ENCODE peak calls at places on chromosome 21, in four cellular contexts. V is IMR-90, Y is thyroid gland, N is colonic mucosa. S is an unnamed sample. For H3K4me1, the result is how much of the 10 kb centered on the place peaks cover.

GRCh38 chr21:31284797-31285397 is 59.2 kb downstream of the TIAM1 start:
- DNase-seq in V (peak), Y (no peak), N (no peak), S (no peak)

GRCh38 chr21:44391345-44392091 is 38.1 kb downstream of the TRPM2 start:
- DNase-seq in V (no peak), Y (peak), N (peak), S (no peak)

GRCh38 chr21:19900149-19900548 is 1098.1 kb upstream of the NCAM2 start:
- DNase-seq in V (no peak), Y (no peak), N (no peak), S (no peak)

GRCh38 chr21:31514598-31514997 is 144.9 kb upstream of the SOD1 start:
- DNase-seq in V (no peak), Y (no peak), N (no peak), S (peak)

GRCh38 chr21:24045775-24046215 is 1561.5 kb downstream of the MRPL39 start:
- DNase-seq in V (peak), Y (peak), N (peak), S (peak)

GRCh38 chr21:20942523-20942922 is 55.7 kb upstream of the NCAM2 start:
- DNase-seq in V (no peak), Y (no peak), N (no peak), S (no peak)

GRCh38 chr21:31008355-31008754 is 29.9 kb downstream of the KRTAP19-8 start:
- DNase-seq in V (no peak), Y (no peak), N (no peak), S (no peak)

GRCh38 chr21:44057960-44058651 is 46.0 kb downstream of the TRAPPC10 start:
- DNase-seq in V (peak), Y (peak), N (no peak), S (no peak)

GRCh38 chr21:31957631-31958030 is 84.8 kb downstream of the HUNK start:
- DNase-seq in V (no peak), Y (no peak), N (no peak), S (peak)

GRCh38 chr21:43832158-43832550 is 32.9 kb upstream of the AGPAT3 start:
- DNase-seq in V (no peak), Y (no peak), N (no peak), S (no peak)

GRCh38 chr21:31493350-31493880 is 149.4 kb upstream of the TIAM1 start:
- DNase-seq in V (no peak), Y (no peak), N (no peak), S (no peak)

GRCh38 chr21:38945536-38946245 is 140.0 kb downstream of the ETS2 start:
- DNase-seq in V (peak), Y (no peak), N (no peak), S (no peak)

GRCh38 chr21:38416791-38417190 is 81.5 kb downstream of the ERG start:
- DNase-seq in V (no peak), Y (no peak), N (no peak), S (no peak)

GRCh38 chr21:31181089-31181757 is 142.9 kb upstream of the KRTAP19-8 start:
- DNase-seq in V (no peak), Y (no peak), N (no peak), S (no peak)

GRCh38 chr21:43936186-43936967 is 71.4 kb downstream of the AGPAT3 start:
- DNase-seq in V (no peak), Y (no peak), N (no peak), S (no peak)

GRCh38 chr21:29725025-29725736 is 214.6 kb downstream of the GRIK1 start:
- DNase-seq in V (no peak), Y (no peak), N (no peak), S (no peak)

GRCh38 chr21:26136686-26137085 is 33.9 kb downstream of the APP start:
- DNase-seq in V (no peak), Y (no peak), N (no peak), S (no peak)

GRCh38 chr21:25490742-25491141 is 116.5 kb downstream of the MRPL39 start:
- DNase-seq in V (peak), Y (no peak), N (no peak), S (no peak)

GRCh38 chr21:29571949-29572348 is 273.2 kb downstream of the BACH1 start:
- DNase-seq in V (no peak), Y (no peak), N (no peak), S (no peak)

GRCh38 chr21:31660134-31660565 is 657 bp downstream of the SOD1 start:
- DNase-seq in V (no peak), Y (no peak), N (peak), S (peak)

GRCh38 chr21:44258056-44258725 is 3.5 kb downstream of the DNMT3L start:
- DNase-seq in V (no peak), Y (no peak), N (no peak), S (no peak)

GRCh38 chr21:42308914-42309752 is 6.1 kb downstream of the TFF3 start:
- DNase-seq in V (no peak), Y (no peak), N (no peak), S (no peak)
- TF ChIP-seq CTCF in V (no peak), Y (no peak), N (peak), S (peak)

GRCh38 chr21:16571594-16571993 is 841.8 kb downstream of the USP25 start:
- DNase-seq in V (no peak), Y (no peak), N (no peak), S (no peak)

GRCh38 chr21:16572032-16572431 is 842.2 kb downstream of the USP25 start:
- DNase-seq in V (peak), Y (no peak), N (no peak), S (no peak)

GRCh38 chr21:16569679-16570078 is 839.9 kb downstream of the USP25 start:
- DNase-seq in V (peak), Y (no peak), N (no peak), S (no peak)

GRCh38 chr21:16570196-16570595 is 840.4 kb downstream of the USP25 start:
- DNase-seq in V (peak), Y (no peak), N (no peak), S (no peak)

GRCh38 chr21:16570856-16571255 is 841.1 kb downstream of the USP25 start:
- DNase-seq in V (no peak), Y (no peak), N (no peak), S (no peak)
- H3K4me1 ChIP-seq in V (under half), Y (under half), N (under half), S (under half)

GRCh38 chr21:33588485-33589335 is at the start of gene DONSON:
- DNase-seq in V (peak), Y (peak), N (peak), S (peak)
- TF ChIP-seq CTCF in V (no peak), Y (no peak), N (no peak), S (no peak)

DNA sequence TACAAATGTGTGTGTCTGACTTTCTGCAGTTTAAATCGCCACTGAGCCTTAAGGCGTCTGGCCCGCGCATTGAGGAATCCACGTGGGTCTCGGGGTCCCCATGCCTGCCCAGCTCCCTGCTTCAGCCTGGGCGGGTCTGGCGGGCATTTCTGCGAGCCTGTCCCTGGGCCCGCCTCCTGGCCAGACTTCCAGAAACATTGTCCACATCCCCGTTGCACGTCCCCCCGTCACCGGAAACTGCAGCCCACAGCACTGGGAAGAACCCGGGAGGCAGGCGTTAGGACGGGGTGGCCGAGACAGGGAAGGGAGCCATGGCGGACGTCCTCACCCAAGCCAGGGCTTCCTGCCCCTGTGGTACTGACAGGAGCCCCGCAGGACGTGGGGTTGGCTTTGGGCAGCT is 113.1 kb upstream of the COL6A1 start:
- DNase-seq in V (no peak), Y (no peak), N (no peak), S (no peak)
- H3K4me1 ChIP-seq in V (under half), Y (under half), N (under half), S (under half)

GRCh38 chr21:33299181-33299752 is 25.5 kb upstream of the IFNAR1 start:
- DNase-seq in V (no peak), Y (no peak), N (peak), S (no peak)
- TF ChIP-seq CTCF in V (no peak), Y (no peak), N (no peak), S (no peak)

DNA sequence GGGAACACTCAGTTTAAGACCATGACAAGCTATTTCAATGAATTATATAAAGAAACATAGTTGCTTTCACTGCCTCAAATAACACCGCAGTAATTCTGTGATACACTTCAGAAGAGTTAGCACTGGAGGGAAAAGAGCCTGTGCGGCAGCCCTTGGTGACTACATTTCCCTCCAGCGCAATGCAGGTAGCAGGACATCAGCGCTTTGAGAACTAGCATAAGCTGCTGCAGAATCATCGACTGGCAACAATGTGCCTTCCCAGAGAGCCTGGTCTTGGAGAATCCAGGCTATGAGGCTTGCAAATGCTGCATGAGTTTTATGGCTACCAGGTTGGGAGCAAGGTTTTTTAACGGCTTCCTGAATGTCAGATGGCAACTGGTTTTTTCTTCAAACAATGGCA is 7.5 kb downstream of the NRIP1 start:
- DNase-seq in V (no peak), Y (no peak), N (peak), S (no peak)
- H3K4me1 ChIP-seq in V (under half), Y (under half), N (under half), S (under half)

GRCh38 chr21:36427502-36427901 is 42.3 kb downstream of the CHAF1B start:
- DNase-seq in V (no peak), Y (no peak), N (no peak), S (no peak)

GRCh38 chr21:36430841-36431240 is 45.6 kb downstream of the CHAF1B start:
- DNase-seq in V (no peak), Y (no peak), N (no peak), S (no peak)

GRCh38 chr21:36428789-36429671 is 43.8 kb downstream of the CHAF1B start:
- DNase-seq in V (no peak), Y (peak), N (no peak), S (no peak)

GRCh38 chr21:36431252-36431651 is 46.1 kb downstream of the CHAF1B start:
- DNase-seq in V (no peak), Y (no peak), N (no peak), S (no peak)

DNA sequence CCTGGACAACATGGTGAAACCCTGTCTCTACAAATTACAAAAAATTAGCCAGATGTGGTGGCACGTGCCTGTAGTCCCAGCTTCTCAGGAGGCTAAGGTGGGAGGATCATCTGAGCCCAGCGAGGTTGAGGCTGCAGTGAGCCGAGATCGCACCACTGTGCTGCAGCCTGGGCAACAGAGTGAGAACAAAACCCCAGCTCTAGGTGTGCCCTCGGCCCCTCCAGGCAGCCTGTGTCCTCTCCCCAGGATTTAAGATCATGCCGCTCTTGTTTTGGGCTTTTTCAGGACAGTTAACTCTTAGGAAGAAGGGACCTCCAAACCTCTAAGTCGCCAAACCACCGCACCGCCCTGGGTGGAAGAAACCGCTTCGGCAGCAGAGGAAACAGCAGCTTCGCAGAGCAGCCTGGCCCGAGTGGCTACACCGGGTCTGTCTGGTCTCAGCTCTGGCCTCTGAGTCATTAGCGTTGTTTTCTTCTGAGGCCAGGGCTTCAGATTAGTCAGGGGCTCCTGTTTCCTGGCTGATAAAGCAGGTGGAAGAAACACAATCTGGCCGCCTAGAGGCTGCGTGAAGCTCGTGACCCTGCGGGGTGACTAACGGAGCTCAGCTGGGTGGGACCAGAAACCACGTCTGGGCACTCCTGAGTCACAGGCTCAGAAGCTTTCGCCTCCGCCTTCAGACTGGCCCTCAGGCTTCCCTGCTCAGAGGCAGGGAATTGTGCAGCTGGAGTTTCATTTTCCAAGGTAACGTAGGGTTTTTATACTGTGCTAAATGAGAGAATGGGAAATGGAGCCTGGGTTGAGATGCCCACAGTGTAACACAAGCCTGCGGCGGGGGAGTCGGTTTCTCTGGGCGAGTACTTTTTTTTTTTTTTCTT is 44.7 kb downstream of the CHAF1B start:
- DNase-seq in V (peak), Y (peak), N (peak), S (peak)
- TF ChIP-seq CTCF in V (no peak), Y (no peak), N (no peak), S (no peak)

GRCh38 chr21:42186591-42186990 is 32.3 kb upstream of the ABCG1 start:
- DNase-seq in V (no peak), Y (no peak), N (no peak), S (no peak)
- H3K4me1 ChIP-seq in V (under half), Y (under half), N (under half), S (under half)

DNA sequence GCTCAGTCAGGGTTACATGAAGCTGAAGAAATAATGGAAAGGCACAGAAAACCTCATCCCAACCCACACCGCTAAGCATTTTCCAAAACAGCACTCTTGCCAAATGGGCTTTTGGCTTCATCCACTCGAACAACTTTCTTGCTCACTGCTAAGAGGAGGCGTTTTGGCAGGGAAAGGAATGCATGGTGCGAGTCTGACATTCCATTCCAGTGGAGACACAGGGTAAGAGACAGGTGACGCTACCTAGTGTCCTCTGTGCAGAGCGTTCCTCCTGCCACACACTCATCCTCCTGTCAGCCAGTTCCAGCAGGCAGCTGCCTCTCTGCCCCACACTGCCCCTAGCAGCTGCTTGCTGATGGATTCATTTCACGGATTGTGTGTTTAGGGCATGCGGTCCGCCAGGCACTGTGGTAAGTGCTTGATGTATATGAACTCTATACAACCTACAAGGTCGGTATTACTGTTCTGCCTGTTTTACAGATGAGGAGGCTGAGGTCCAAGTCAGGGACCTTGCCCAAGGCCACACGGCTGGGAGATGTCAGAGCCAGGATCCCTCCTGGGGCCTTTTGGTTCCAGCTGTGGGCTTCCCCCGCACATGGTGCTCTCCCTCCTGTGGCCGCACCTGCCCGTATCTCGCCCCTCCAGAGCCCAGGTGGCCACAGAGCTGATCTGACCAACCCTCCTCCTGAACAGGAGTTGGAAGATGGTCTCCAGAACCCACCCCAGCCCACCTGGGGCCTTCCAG is 25.7 kb upstream of the BACE2 start:
- DNase-seq in V (peak), Y (peak), N (no peak), S (peak)
- TF ChIP-seq CTCF in V (no peak), Y (no peak), N (no peak), S (no peak)

DNA sequence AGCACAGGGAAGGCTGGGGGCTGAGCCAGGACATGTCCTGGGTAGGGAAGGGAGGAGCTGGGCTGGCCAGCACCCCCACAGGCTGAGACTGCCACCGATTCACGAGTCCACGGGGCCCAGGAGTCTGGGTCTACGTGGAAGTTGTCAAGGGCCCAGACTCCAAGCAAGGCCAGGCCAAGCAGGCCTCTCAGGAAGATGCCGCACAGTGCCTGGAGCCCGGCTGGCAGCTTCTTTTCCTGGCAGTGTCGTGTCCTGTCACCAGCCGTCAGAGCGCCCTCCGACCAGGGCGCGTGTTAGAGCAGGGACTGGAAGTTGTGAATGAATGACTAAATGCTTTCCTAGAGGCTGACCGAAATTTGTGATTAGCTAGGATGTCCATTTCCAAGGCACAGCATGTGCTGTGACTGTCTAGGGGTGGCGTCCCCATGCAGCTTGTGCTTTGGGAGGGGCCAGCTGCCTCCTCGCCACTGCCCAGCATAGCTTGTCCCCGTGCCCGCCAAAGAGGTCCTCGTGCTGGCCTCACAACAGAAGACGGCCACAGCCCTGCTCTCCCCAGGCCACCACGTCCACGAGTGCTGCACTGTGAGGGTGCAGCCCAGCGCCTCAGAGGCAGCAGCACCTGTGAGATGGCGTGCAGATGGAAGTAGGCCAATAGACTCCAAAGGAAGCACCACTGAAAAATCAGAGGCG is 147.4 kb upstream of the COL6A1 start:
- DNase-seq in V (no peak), Y (no peak), N (no peak), S (no peak)
- H3K4me1 ChIP-seq in V (under half), Y (under half), N (under half), S (under half)